ENCODE peak calls at places on chromosome 3, in six cellular contexts. O is H9, Z is IMR-90, W is mesenchymal stem cell, B is neuronal stem cell, I is trophoblast cell. D is an unnamed sample.

GRCh38 chr3:136699271-136699828 is 52.8 kb downstream of the STAG1 start:
- DNase-seq in O (no peak), Z (no peak), W (no peak), B (no peak), I (peak), D (no peak)

GRCh38 chr3:164890061-164890460 is 188.2 kb downstream of the SI start:
- DNase-seq in O (no peak), Z (no peak), W (no peak), B (no peak), I (no peak), D (no peak)

GRCh38 chr3:13249630-13250395 is 170.3 kb downstream of the NUP210 start:
- DNase-seq in O (no peak), Z (no peak), W (no peak), B (no peak), I (no peak), D (no peak)

GRCh38 chr3:124679048-124679638 is 51.1 kb upstream of the UMPS start:
- DNase-seq in O (no peak), Z (no peak), W (no peak), B (no peak), I (no peak), D (no peak)

GRCh38 chr3:125351814-125352456 is 23.2 kb downstream of the ZNF148 start:
- DNase-seq in O (no peak), Z (peak), W (peak), B (no peak), I (no peak), D (no peak)

GRCh38 chr3:179026636-179027035 is 45.0 kb downstream of the ZMAT3 start:
- DNase-seq in O (no peak), Z (peak), W (peak), B (no peak), I (no peak), D (no peak)

GRCh38 chr3:167304077-167304476 is 76.0 kb downstream of the ZBBX start:
- DNase-seq in O (no peak), Z (no peak), W (peak), B (no peak), I (peak), D (no peak)

GRCh38 chr3:62051506-62051905 is 321.8 kb downstream of the FEZF2 start:
- DNase-seq in O (no peak), Z (peak), W (no peak), B (no peak), I (no peak), D (no peak)

GRCh38 chr3:196599734-196600128 is 31.3 kb downstream of the FBXO45 start:
- DNase-seq in O (no peak), Z (peak), W (peak), B (no peak), I (no peak), D (no peak)

GRCh38 chr3:189270248-189270832 is 98.6 kb downstream of the TPRG1 start:
- DNase-seq in O (peak), Z (peak), W (peak), B (no peak), I (peak), D (no peak)

GRCh38 chr3:132626955-132627354 is 29.9 kb downstream of the ACKR4 start:
- DNase-seq in O (peak), Z (no peak), W (no peak), B (no peak), I (no peak), D (peak)

GRCh38 chr3:169195672-169196071 is 467.8 kb downstream of the MECOM start:
- DNase-seq in O (no peak), Z (no peak), W (no peak), B (no peak), I (no peak), D (no peak)

GRCh38 chr3:61060421-61060861 is 190.8 kb downstream of the FHIT start:
- DNase-seq in O (no peak), Z (no peak), W (no peak), B (no peak), I (no peak), D (no peak)

GRCh38 chr3:73602171-73602570 is 22.6 kb downstream of the PDZRN3 start:
- DNase-seq in O (no peak), Z (peak), W (peak), B (no peak), I (no peak), D (no peak)

GRCh38 chr3:73601031-73601430 is 23.7 kb downstream of the PDZRN3 start:
- DNase-seq in O (no peak), Z (peak), W (no peak), B (no peak), I (no peak), D (no peak)

GRCh38 chr3:73599605-73600004 is 25.1 kb downstream of the PDZRN3 start:
- DNase-seq in O (no peak), Z (no peak), W (no peak), B (no peak), I (no peak), D (no peak)

GRCh38 chr3:73600293-73600938 is 24.3 kb downstream of the PDZRN3 start:
- DNase-seq in O (no peak), Z (peak), W (peak), B (no peak), I (no peak), D (no peak)

DNA sequence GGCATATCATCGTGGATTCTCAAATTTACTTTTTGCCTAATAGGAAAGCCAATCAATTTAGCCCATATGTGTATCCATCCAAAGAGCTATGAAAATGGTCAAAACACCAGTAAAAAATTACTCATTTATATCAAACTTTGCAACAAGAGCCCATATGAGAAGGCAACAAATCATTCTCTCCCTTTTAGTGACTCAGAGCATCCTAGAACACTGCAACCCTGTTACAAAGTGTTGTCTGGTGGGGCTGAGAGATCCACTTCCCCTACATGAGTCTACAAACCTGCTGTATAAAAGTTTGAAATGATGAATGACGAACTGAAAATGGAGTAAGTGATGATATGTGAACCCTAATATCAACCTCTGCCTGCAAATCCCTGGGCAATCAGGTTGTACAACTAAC is 23.3 kb downstream of the PDZRN3 start:
- DNase-seq in O (no peak), Z (peak), W (no peak), B (no peak), I (no peak), D (no peak)
- H3K14ac ChIP-seq in O (no peak), Z (no peak), W (no peak), B (no peak), I (no peak), D (no peak)

GRCh38 chr3:123086110-123086642 is 19.4 kb downstream of the PDIA5 start:
- DNase-seq in O (no peak), Z (peak), W (peak), B (no peak), I (no peak), D (no peak)
- H3K14ac ChIP-seq in O (no peak), Z (no peak), W (no peak), B (no peak), I (no peak), D (no peak)

GRCh38 chr3:46931631-46932441 is 44.7 kb downstream of the CCDC12 start:
- DNase-seq in O (no peak), Z (peak), W (peak), B (no peak), I (no peak), D (no peak)
- H3K14ac ChIP-seq in O (no peak), Z (no peak), W (no peak), B (no peak), I (no peak), D (no peak)

DNA sequence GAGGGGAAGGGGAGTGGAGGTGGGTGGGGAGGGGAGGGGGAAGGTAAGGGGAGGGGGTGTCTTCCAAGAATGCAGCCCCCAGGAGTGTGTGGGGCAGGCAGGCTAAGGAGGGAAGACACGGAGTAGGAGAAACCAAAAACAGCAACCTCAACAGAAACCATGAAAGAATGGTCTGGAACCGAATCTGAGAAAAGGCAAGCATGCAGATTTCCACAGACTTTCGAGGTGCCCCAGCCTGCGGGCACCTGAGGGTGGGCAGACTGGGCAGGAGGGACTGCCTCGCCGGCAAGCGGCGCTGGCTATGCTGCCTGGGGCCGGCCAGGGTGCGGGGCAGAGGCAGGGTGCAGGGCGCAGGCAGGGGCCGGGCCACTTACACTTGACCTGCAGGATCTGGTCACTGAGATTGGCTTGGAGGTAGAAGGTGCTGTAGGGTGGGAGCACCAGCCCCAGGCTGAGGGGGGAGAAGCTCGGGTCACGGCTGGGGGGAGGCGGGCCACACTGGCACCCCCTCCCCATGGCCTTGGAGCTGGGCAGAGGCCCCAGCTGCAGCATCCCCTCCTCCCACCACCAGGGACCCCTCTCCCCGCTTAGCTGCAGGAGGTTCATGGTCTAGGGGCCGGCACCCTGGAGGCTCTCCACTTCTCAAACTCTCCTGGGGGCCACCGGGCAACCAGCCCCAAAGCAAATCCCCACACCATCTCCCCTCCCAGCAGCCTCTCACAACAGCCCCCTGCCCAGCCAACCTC is 15.2 kb upstream of the TMEM115 start:
- DNase-seq in O (no peak), Z (no peak), W (no peak), B (no peak), I (no peak), D (no peak)
- H3K14ac ChIP-seq in O (no peak), Z (no peak), W (no peak), B (peak), I (no peak), D (no peak)

GRCh38 chr3:191324936-191325335 is 4.3 kb upstream of the CCDC50 start:
- DNase-seq in O (no peak), Z (peak), W (no peak), B (no peak), I (no peak), D (no peak)
- H3K14ac ChIP-seq in O (no peak), Z (no peak), W (no peak), B (no peak), I (no peak), D (no peak)

GRCh38 chr3:31790516-31791148 is 190.4 kb downstream of the OSBPL10 start:
- DNase-seq in O (no peak), Z (no peak), W (no peak), B (no peak), I (no peak), D (no peak)

GRCh38 chr3:31789429-31789828 is 191.6 kb downstream of the OSBPL10 start:
- DNase-seq in O (no peak), Z (no peak), W (no peak), B (no peak), I (no peak), D (no peak)

GRCh38 chr3:31785734-31786133 is 195.3 kb downstream of the OSBPL10 start:
- DNase-seq in O (no peak), Z (no peak), W (no peak), B (no peak), I (no peak), D (no peak)
- H3K14ac ChIP-seq in O (no peak), Z (no peak), W (no peak), B (no peak), I (no peak), D (no peak)

GRCh38 chr3:45781841-45782240 is 14.5 kb downstream of the SLC6A20 start:
- DNase-seq in O (no peak), Z (no peak), W (no peak), B (no peak), I (no peak), D (peak)
- H3K14ac ChIP-seq in O (no peak), Z (no peak), W (no peak), B (no peak), I (no peak), D (no peak)

GRCh38 chr3:108086653-108087052 is 4.2 kb downstream of the CD47 start:
- DNase-seq in O (no peak), Z (no peak), W (no peak), B (no peak), I (no peak), D (no peak)
- H3K14ac ChIP-seq in O (no peak), Z (no peak), W (no peak), B (no peak), I (no peak), D (no peak)

GRCh38 chr3:53005338-53005737 is 40.5 kb downstream of the SFMBT1 start:
- DNase-seq in O (no peak), Z (no peak), W (no peak), B (no peak), I (no peak), D (no peak)
- H3K14ac ChIP-seq in O (no peak), Z (no peak), W (no peak), B (no peak), I (no peak), D (no peak)

D was measured in H1.